ENCODE peak calls at places on chromosomes 1 and 21, in nine cellular contexts. I is HEK293T; O is activated CD4-positive, alpha-beta T cell treated with anti-CD3 and anti-CD28 coated beads, Interleukin-2, amount 10 ng/mL, durations not matched to agents 7 days and 5 days; T is kidney glomerular epithelial cell; H is glomerular endothelial cell; D is activated naive CD8-positive, alpha-beta T cell treated with anti-CD3 and anti-CD28 coated beads for 36 hours; X is dermis microvascular lymphatic vessel endothelial cell; P is AG09319; Z is stimulated activated CD4-positive, alpha-beta T cell treated with anti-CD3 and anti-CD28 coated beads, Interleukin-1b, Interleukin-23, amount 100 ng/mL, for 4 hours. L is an unnamed sample.
A peak's percentile ranks its signal among the peaks of the same experiment; 100 is the strongest.

GRCh38 chr1:203271962-203272632 is 33.2 kb upstream of the BTG2 start:
- DNase-seq in O (no peak), I (no peak), X (no peak), D (no peak), T (no peak), H (no peak), P (no peak), Z (no peak), L (no peak)

GRCh38 chr1:204455831-204456145 is 38.8 kb downstream of the PIK3C2B start:
- DNase-seq in O (no peak), Z (no peak), T (no peak), X (no peak), I (no peak), D (no peak), H (no peak), P (no peak), L (no peak)

GRCh38 chr1:8217011-8217711 is 100.8 kb upstream of the SLC45A1 start:
- DNase-seq in O (peak; percentile 12), H (no peak), Z (no peak), I (no peak), D (peak; percentile 27), T (no peak), X (peak; percentile 46), P (no peak), L (no peak)

GRCh38 chr1:227793948-227794812 is 21.3 kb upstream of the PRSS38 start:
- DNase-seq in Z (no peak), H (no peak), P (peak; percentile 83), X (no peak), T (no peak), O (no peak), D (no peak), I (peak; percentile 23), L (peak; percentile 85)

GRCh38 chr21:34595457-34595856 is 19.5 kb downstream of the RCAN1 start:
- DNase-seq in I (no peak), O (no peak), Z (no peak), H (no peak), P (no peak), T (no peak), D (no peak), X (no peak), L (no peak)

GRCh38 chr21:36860736-36861594 is 105.5 kb downstream of the HLCS start:
- DNase-seq in O (no peak), P (no peak), D (no peak), T (peak; percentile 73), H (no peak), I (no peak), Z (no peak), X (peak; percentile 76), L (no peak)

GRCh38 chr1:224564491-224565084 is 51.5 kb upstream of the CNIH3 start:
- DNase-seq in T (no peak), D (no peak), O (no peak), Z (no peak), I (no peak), H (no peak), X (no peak), P (no peak), L (no peak)

GRCh38 chr1:52403566-52404115 is 582 bp downstream of the ORC1 start:
- DNase-seq in Z (no peak), P (peak; percentile 19), O (peak; percentile 77), T (peak; percentile 14), I (peak; percentile 61), H (no peak), D (peak; percentile 42), X (peak; percentile 69), L (peak; percentile 61)

GRCh38 chr1:119885903-119886783 is 10.2 kb downstream of the ADAM30 start:
- DNase-seq in T (no peak), H (no peak), I (peak; percentile 81), P (no peak), Z (peak; percentile 25), D (peak; percentile 50), X (peak; percentile 50), O (peak; percentile 64), L (no peak)

GRCh38 chr1:16233431-16233830 is 3.6 kb downstream of the CPLANE2 start:
- DNase-seq in T (no peak), X (no peak), I (no peak), Z (no peak), H (no peak), D (no peak), O (no peak), P (no peak), L (no peak)